ENCODE peak calls at places on chromosome 13, in nine cellular contexts. P, R, D, F, E, V, G, I and H are unnamed samples.

GRCh38 chr13:113759525-113760137 is 605 bp downstream of the TMEM255B start:
- DNase-seq in P (no peak), R (no peak), D (no peak), F (peak), E (peak), V (no peak), G (peak), I (no peak), H (peak)

GRCh38 chr13:48728226-48728625 is 74.5 kb downstream of the CYSLTR2 start:
- DNase-seq in P (no peak), R (no peak), D (no peak), F (no peak), E (no peak), V (no peak), G (no peak), I (no peak), H (no peak)

GRCh38 chr13:40983725-40984669 is 35.1 kb downstream of the ELF1 start:
- DNase-seq in P (no peak), R (no peak), D (no peak), F (no peak), E (no peak), V (no peak), G (no peak), I (no peak), H (no peak)

GRCh38 chr13:28564030-28564429 is 69.1 kb upstream of the FLT1 start:
- DNase-seq in P (no peak), R (no peak), D (no peak), F (no peak), E (peak), V (no peak), G (no peak), I (no peak), H (no peak)

GRCh38 chr13:113854238-113855011 is 9.5 kb downstream of the GAS6 start:
- DNase-seq in P (no peak), R (no peak), D (no peak), F (no peak), E (no peak), V (no peak), G (no peak), I (no peak), H (peak)

GRCh38 chr13:108213946-108214345 is 1.4 kb downstream of the LIG4 start:
- DNase-seq in P (no peak), R (no peak), D (no peak), F (no peak), E (no peak), V (no peak), G (no peak), I (no peak), H (no peak)

GRCh38 chr13:21326155-21327030 is 132.7 kb downstream of the ZDHHC20 start:
- DNase-seq in P (no peak), R (no peak), D (peak), F (peak), E (peak), V (no peak), G (peak), I (no peak), H (no peak)

GRCh38 chr13:28464861-28465260 is 30.1 kb downstream of the FLT1 start:
- DNase-seq in P (no peak), R (no peak), D (no peak), F (no peak), E (no peak), V (no peak), G (no peak), I (no peak), H (no peak)

GRCh38 chr13:40993987-40994386 is 25.1 kb downstream of the ELF1 start:
- DNase-seq in P (no peak), R (no peak), D (no peak), F (no peak), E (no peak), V (no peak), G (peak), I (no peak), H (no peak)